ENCODE peak calls at places on chromosomes 4 and X, in seven cellular contexts. G, Q, S, R, O, A and C are unnamed samples.

GRCh38 chrX:84729809-84730208 is 227.6 kb upstream of the HDX start:
- DNase-seq in O (no peak), S (peak; percentile 47), G (no peak), Q (no peak), A (no peak), R (peak; percentile 32), C (no peak)

GRCh38 chr4:156677136-156677535 is 294.5 kb downstream of the PDGFC start:
- DNase-seq in G (no peak), R (peak; percentile 30), Q (no peak), O (no peak), A (no peak), S (peak; percentile 65), C (no peak)

GRCh38 chrX:118644378-118644777 is 83.0 kb upstream of the IL13RA1 start:
- DNase-seq in A (no peak), O (no peak), G (no peak), R (peak; percentile 1), Q (no peak), S (peak; percentile 70), C (peak; percentile 3)

GRCh38 chrX:100407784-100408642 is 2.1 kb downstream of the PCDH19 start:
- DNase-seq in Q (no peak), S (no peak), A (no peak), G (no peak), R (peak; percentile 51), O (no peak), C (no peak)

GRCh38 chr4:156475322-156475721 is 496.3 kb downstream of the PDGFC start:
- DNase-seq in A (peak; percentile 28), G (no peak), Q (no peak), O (peak; percentile 30), S (peak; percentile 83), R (no peak), C (no peak)

GRCh38 chr4:98728433-98728832 is 70.0 kb upstream of the TSPAN5 start:
- DNase-seq in S (peak; percentile 80), O (peak; percentile 16), R (no peak), A (no peak), G (no peak), Q (no peak), C (no peak)

GRCh38 chr4:2689825-2690700 is 66.1 kb downstream of the TNIP2 start:
- DNase-seq in G (no peak), O (no peak), R (no peak), S (no peak), Q (no peak), A (no peak), C (no peak)

GRCh38 chr4:146342600-146343192 is 128.4 kb downstream of the REELD1 start:
- DNase-seq in Q (no peak), S (peak; percentile 72), G (no peak), A (no peak), O (no peak), R (peak; percentile 46), C (no peak)

GRCh38 chr4:56048621-56049427 is 100.1 kb downstream of the CEP135 start:
- DNase-seq in A (no peak), G (peak; percentile 40), Q (no peak), S (peak; percentile 69), O (no peak), R (peak; percentile 86), C (peak; percentile 35)

GRCh38 chr4:42420120-42420519 is 22.8 kb downstream of the SHISA3 start:
- DNase-seq in Q (no peak), A (no peak), S (peak; percentile 48), O (no peak), G (no peak), R (no peak), C (no peak)

GRCh38 chrX:97211070-97211469 is 327.4 kb downstream of the RPA4 start:
- DNase-seq in A (no peak), R (no peak), O (no peak), G (no peak), S (peak; percentile 3), Q (no peak), C (no peak)

GRCh38 chr4:55609393-55609821 is 17.4 kb upstream of the PDCL2 start:
- DNase-seq in G (no peak), Q (no peak), O (no peak), R (no peak), A (no peak), S (peak; percentile 29), C (no peak)

GRCh38 chr4:83636930-83637329 is 101.0 kb downstream of the GPAT3 start:
- DNase-seq in R (no peak), S (no peak), Q (no peak), O (no peak), A (no peak), G (no peak), C (no peak)

GRCh38 chr4:56186808-56187523 is 200.3 kb downstream of the AASDH start:
- DNase-seq in G (no peak), S (no peak), O (no peak), R (peak; percentile 17), A (no peak), Q (no peak), C (no peak)

GRCh38 chr4:2860391-2861348 is 17.0 kb downstream of the ADD1 start:
- DNase-seq in G (no peak), Q (no peak), R (peak; percentile 88), S (peak; percentile 49), O (no peak), A (no peak), C (peak; percentile 61)

GRCh38 chr4:169912996-169913395 is 113.2 kb downstream of the MFAP3L start:
- DNase-seq in O (no peak), G (no peak), Q (no peak), R (no peak), S (no peak), A (no peak), C (no peak)

GRCh38 chr4:138611721-138612120 is 369.6 kb upstream of the SLC7A11 start:
- DNase-seq in A (no peak), G (no peak), Q (no peak), O (no peak), R (peak; percentile 8), S (no peak), C (no peak)

GRCh38 chrX:9273744-9274143 is 191.1 kb upstream of the TBL1X start:
- DNase-seq in R (no peak), S (no peak), Q (no peak), G (no peak), A (no peak), O (no peak), C (no peak)

GRCh38 chrX:9282325-9282724 is 182.5 kb upstream of the TBL1X start:
- DNase-seq in A (no peak), Q (no peak), R (no peak), S (peak; percentile 14), O (no peak), G (no peak), C (no peak)

GRCh38 chrX:9278475-9279270 is 186.2 kb upstream of the TBL1X start:
- DNase-seq in Q (no peak), A (no peak), O (no peak), G (no peak), S (peak; percentile 10), R (no peak), C (no peak)

GRCh38 chrX:9279271-9279596 is 185.6 kb upstream of the TBL1X start:
- DNase-seq in Q (no peak), G (no peak), R (no peak), O (no peak), S (peak; percentile 39), A (no peak), C (no peak)
- H3K4me3 ChIP-seq in Q (peak overlapping the region; percentile 9), G (no peak overlapping the region), R (no peak overlapping the region), O (no peak overlapping the region), S (peak overlapping the region; percentile 28), A (no peak overlapping the region), C (no peak overlapping the region)

GRCh38 chr4:27666943-27667342 is 806.3 kb downstream of the STIM2 start:
- DNase-seq in O (no peak), R (no peak), Q (no peak), A (no peak), G (no peak), S (no peak), C (no peak)
- TF ChIP-seq CTCF in O (no peak), R (no peak), Q (no peak), A (no peak), G (no peak), S (no peak), C (no peak)

GRCh38 chr4:11889099-11889498 is 460.4 kb upstream of the HS3ST1 start:
- DNase-seq in O (no peak), R (no peak), S (peak; percentile 81), G (no peak), Q (no peak), A (no peak), C (no peak)
- H3K4me3 ChIP-seq in O (no peak overlapping the region), R (no peak overlapping the region), S (no peak overlapping the region), G (no peak overlapping the region), Q (no peak overlapping the region), A (no peak overlapping the region), C (no peak overlapping the region)

DNA sequence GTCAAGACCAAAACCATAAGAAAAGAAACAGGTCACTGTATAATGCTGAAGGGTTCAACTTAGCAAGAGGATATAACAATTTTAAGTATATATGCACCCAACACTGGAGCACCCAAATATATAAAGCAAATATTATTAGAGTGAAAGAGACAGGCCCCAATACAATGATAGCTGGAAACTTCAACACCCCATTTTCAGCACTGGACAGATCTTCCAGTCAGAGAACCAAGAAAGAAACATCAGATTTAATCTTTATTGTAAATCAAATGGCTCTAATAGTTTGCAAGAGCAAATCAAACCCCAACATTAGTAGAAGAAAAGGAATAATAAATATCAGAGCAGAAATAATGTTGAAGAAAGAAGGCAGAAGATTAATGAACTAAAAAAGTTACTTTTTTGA is 36.2 kb downstream of the MAGED4 start:
- DNase-seq in G (no peak), S (no peak), Q (no peak), O (no peak), A (no peak), R (no peak), C (no peak)
- TF ChIP-seq CTCF in G (no peak), S (no peak), Q (no peak), O (no peak), A (no peak), R (no peak), C (no peak)

DNA sequence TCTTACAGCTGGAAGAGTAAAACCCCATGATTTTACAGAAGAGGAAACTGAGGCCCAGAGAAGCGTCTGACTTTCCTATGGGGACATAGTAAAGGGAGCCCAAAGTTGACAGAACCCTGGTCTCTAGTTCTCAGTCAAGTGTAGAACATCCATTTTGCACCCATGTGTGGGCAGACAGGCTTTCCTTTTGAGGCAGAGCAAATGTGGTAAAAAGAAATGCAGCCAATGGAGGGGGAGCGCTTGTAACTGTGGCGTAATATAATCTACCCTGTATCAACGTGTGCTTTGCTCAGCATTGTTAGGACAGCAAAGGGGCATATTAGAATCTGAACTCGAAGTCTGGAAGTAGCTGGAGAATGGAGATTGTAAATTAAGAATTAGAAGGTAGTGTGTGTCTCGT is 8.8 kb downstream of the MAMLD1 start:
- DNase-seq in A (no peak), Q (no peak), O (no peak), S (no peak), G (no peak), R (no peak), C (no peak)
- H3K4me3 ChIP-seq in A (no peak overlapping the region), Q (no peak overlapping the region), O (no peak overlapping the region), S (no peak overlapping the region), G (no peak overlapping the region), R (no peak overlapping the region), C (no peak overlapping the region)

GRCh38 chr4:164572877-164573279 is 181.1 kb upstream of the SMIM31 start:
- DNase-seq in R (no peak), A (no peak), O (no peak), Q (no peak), G (no peak), S (no peak), C (no peak)
- TF ChIP-seq CTCF in R (no peak), A (no peak), O (no peak), Q (no peak), G (no peak), S (no peak), C (no peak)